ENCODE peak calls at places on chromosomes 1 and 21, in six cellular contexts. I is mammary epithelial cell, E is heart right ventricle, Q is IMR-90, O is AG04450, N is pancreas. W is an unnamed sample.

GRCh38 chr1:60547821-60548220 is 474.3 kb upstream of the C1orf87 start:
- DNase-seq in I (no peak), E (no peak), Q (no peak), O (no peak), N (no peak), W (no peak)

GRCh38 chr1:40939320-40940059 is 40.0 kb upstream of the CTPS1 start:
- DNase-seq in I (no peak), E (peak), Q (peak), O (peak), N (peak), W (peak)

GRCh38 chr1:172893146-172893841 is 157.4 kb downstream of the TNFSF18 start:
- DNase-seq in I (no peak), E (peak), Q (no peak), O (no peak), N (no peak), W (no peak)

GRCh38 chr1:92340154-92340553 is 41.3 kb downstream of the RPAP2 start:
- DNase-seq in I (no peak), E (no peak), Q (no peak), O (no peak), N (no peak), W (peak)

GRCh38 chr1:19395678-19396192 is 83.6 kb downstream of the SLC66A1 start:
- DNase-seq in I (peak), E (no peak), Q (peak), O (no peak), N (no peak), W (no peak)

GRCh38 chr1:171769754-171770153 is 11.7 kb upstream of the METTL13 start:
- DNase-seq in I (no peak), E (no peak), Q (no peak), O (no peak), N (no peak), W (no peak)

GRCh38 chr1:243814718-243815117 is 35.3 kb downstream of the AKT3 start:
- DNase-seq in I (peak), E (no peak), Q (no peak), O (no peak), N (no peak), W (no peak)

GRCh38 chr1:76073471-76073870 is 1.1 kb upstream of the ST6GALNAC3 start:
- DNase-seq in I (peak), E (no peak), Q (peak), O (peak), N (no peak), W (no peak)

GRCh38 chr1:161733526-161733925 is 12.2 kb downstream of the FCRLB start:
- DNase-seq in I (peak), E (no peak), Q (peak), O (peak), N (no peak), W (no peak)

GRCh38 chr1:40944326-40944725 is 35.2 kb upstream of the CTPS1 start:
- DNase-seq in I (peak), E (no peak), Q (peak), O (peak), N (no peak), W (no peak)

GRCh38 chr1:153832293-153832692 is 57.1 kb downstream of the SLC27A3 start:
- DNase-seq in I (no peak), E (no peak), Q (no peak), O (no peak), N (no peak), W (no peak)

GRCh38 chr21:44887126-44887806 is 13.8 kb upstream of the PTTG1IP start:
- DNase-seq in I (no peak), E (no peak), Q (no peak), O (no peak), N (peak), W (no peak)

GRCh38 chr21:44889625-44890337 is 16.3 kb upstream of the PTTG1IP start:
- DNase-seq in I (no peak), E (peak), Q (no peak), O (no peak), N (no peak), W (no peak)

GRCh38 chr21:44888581-44889550 is 15.4 kb upstream of the PTTG1IP start:
- DNase-seq in I (no peak), E (peak), Q (no peak), O (no peak), N (peak), W (no peak)

GRCh38 chr21:44886113-44887075 is 12.9 kb upstream of the PTTG1IP start:
- DNase-seq in I (no peak), E (peak), Q (no peak), O (no peak), N (peak), W (no peak)

DNA sequence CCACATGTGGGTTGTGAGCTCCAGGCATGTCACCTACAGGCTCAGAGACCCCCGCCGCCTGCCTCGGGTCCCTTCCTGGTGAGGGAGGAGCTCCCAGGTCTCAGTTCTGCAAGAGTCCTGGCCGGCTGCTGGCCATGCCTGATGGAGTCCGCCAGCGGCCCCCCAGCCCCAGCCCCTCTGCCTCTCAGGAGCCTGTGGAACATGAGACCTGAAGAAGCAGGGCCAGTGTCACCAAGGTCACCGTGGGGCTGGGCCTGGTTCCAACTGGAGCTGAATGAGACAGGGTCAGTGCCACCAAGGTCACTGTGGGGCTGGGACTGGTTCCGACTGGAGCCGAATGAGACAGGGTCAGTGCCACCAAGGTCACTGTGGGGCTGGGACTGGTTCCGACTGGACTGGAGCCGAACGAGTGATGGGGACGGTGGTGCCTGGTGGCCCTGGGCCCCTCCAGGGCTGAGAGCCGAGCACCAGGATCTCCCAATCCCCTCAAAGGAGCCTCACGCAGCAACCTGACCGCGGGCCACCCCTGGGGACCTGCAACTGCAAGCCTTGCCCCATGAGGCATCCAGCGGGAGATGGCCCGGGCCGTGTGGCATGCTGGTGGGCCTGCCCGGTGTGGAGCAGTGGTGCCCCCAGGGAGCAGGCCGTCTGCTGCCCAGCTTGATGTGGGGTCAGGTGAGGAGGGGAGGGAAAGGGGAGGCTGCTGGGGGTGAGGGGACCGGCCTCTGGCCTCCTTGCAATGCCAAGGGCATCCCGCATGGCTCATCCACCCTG is 14.5 kb upstream of the PTTG1IP start:
- DNase-seq in I (no peak), E (peak), Q (no peak), O (no peak), N (peak), W (no peak)
- H3K27ac ChIP-seq in I (no peak), E (no peak), Q (no peak), O (no peak), N (no peak), W (no peak)

DNA sequence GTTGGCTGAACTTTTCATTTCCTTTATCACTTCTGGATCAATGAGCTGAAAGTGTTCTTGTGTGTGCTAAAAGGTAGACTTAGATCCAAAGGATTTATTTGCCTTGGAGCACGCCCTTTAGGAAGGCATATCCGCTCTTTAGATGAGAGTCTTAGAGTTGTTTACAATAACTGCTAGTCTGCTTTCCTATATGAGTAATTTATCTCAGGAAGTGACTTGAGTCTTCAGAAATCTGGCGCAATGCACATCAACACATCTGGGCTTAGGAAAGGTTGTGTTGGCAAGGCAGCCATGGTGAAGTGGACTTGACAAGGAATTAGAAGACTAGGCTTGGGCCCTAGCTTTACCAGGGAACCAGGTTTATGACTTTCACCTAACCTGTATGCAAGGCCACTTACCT is 204.1 kb upstream of the PTGFR start:
- DNase-seq in I (peak), E (no peak), Q (peak), O (no peak), N (no peak), W (peak)
- H3K4me3 ChIP-seq in I (no peak), E (no peak), Q (no peak), O (no peak), N (no peak), W (no peak)

GRCh38 chr1:82598816-82599215 is 798.1 kb downstream of the ADGRL2 start:
- DNase-seq in I (no peak), E (no peak), Q (no peak), O (no peak), N (no peak), W (no peak)

GRCh38 chr1:82600314-82600713 is 799.6 kb downstream of the ADGRL2 start:
- DNase-seq in I (no peak), E (no peak), Q (no peak), O (no peak), N (no peak), W (no peak)

GRCh38 chr1:82604524-82604923 is 803.8 kb downstream of the ADGRL2 start:
- DNase-seq in I (no peak), E (no peak), Q (no peak), O (no peak), N (no peak), W (no peak)
- TF ChIP-seq CTCF in I (no peak), E (no peak), Q (no peak), O (no peak), N (no peak), W (no peak)

GRCh38 chr1:9984253-9984652 is 12.8 kb upstream of the RBP7 start:
- DNase-seq in I (no peak), E (no peak), Q (no peak), O (no peak), N (no peak), W (no peak)
- H3K27ac ChIP-seq in I (no peak), E (peak), Q (no peak), O (no peak), N (no peak), W (no peak)